ENCODE peak calls at places on chromosome 6, in four cellular contexts. Q is CD8-positive, alpha-beta memory T cell; P is MCF 10A; V is brain pericyte. Z is an unnamed sample.

GRCh38 chr6:163021054-163021453 is 293.3 kb downstream of the PACRG start:
- DNase-seq in Q (no peak), P (no peak), V (no peak), Z (no peak)

GRCh38 chr6:168371989-168372711 is 52.6 kb upstream of the DACT2 start:
- DNase-seq in Q (no peak), P (no peak), V (no peak), Z (no peak)

GRCh38 chr6:28597217-28597835 is 71.6 kb downstream of the GPX5 start:
- DNase-seq in Q (no peak), P (peak; percentile 73), V (no peak), Z (peak; percentile 71)

GRCh38 chr6:157150076-157150475 is 173.2 kb downstream of the TMEM242 start:
- DNase-seq in Q (no peak), P (no peak), V (no peak), Z (no peak)

GRCh38 chr6:44219053-44219814 is 2.5 kb downstream of the MYMX start:
- DNase-seq in Q (peak; percentile 17), P (no peak), V (no peak), Z (no peak)

GRCh38 chr6:1558388-1558787 is 51.3 kb upstream of the FOXC1 start:
- DNase-seq in Q (no peak), P (no peak), V (no peak), Z (no peak)

GRCh38 chr6:89411269-89412070 is 603 bp downstream of the RRAGD start:
- DNase-seq in Q (peak; percentile 23), P (no peak), V (no peak), Z (peak; percentile 6)

GRCh38 chr6:101490857-101491256 is 97.3 kb downstream of the GRIK2 start:
- DNase-seq in Q (no peak), P (peak; percentile 17), V (no peak), Z (peak; percentile 18)

GRCh38 chr6:155110721-155111120 is 115.6 kb downstream of the TIAM2 start:
- DNase-seq in Q (no peak), P (no peak), V (no peak), Z (no peak)

GRCh38 chr6:125994659-125995488 is 8.5 kb downstream of the TRMT11 start:
- DNase-seq in Q (no peak), P (no peak), V (no peak), Z (no peak)

GRCh38 chr6:85714893-85715530 is 72.3 kb upstream of the SYNCRIP start:
- DNase-seq in Q (no peak), P (no peak), V (no peak), Z (no peak)

GRCh38 chr6:160068346-160068745 is 53.3 kb upstream of the SLC22A1 start:
- DNase-seq in Q (no peak), P (no peak), V (no peak), Z (no peak)

GRCh38 chr6:55694148-55694547 is 115.2 kb upstream of the HMGCLL1 start:
- DNase-seq in Q (no peak), P (peak; percentile 29), V (peak; percentile 75), Z (peak; percentile 19)

GRCh38 chr6:37698264-37699137 is 818 bp upstream of the MDGA1 start:
- DNase-seq in Q (peak; percentile 71), P (peak; percentile 29), V (no peak), Z (no peak)

GRCh38 chr6:107715523-107716321 is 108.4 kb downstream of the SCML4 start:
- DNase-seq in Q (peak; percentile 42), P (no peak), V (no peak), Z (no peak)

GRCh38 chr6:131398176-131398575 is 174.8 kb upstream of the ARG1 start:
- DNase-seq in Q (no peak), P (no peak), V (no peak), Z (no peak)

GRCh38 chr6:22892452-22892851 is 323.1 kb downstream of the HDGFL1 start:
- DNase-seq in Q (no peak), P (peak; percentile 89), V (peak; percentile 30), Z (peak; percentile 97)

GRCh38 chr6:26351544-26351953 is 13.4 kb upstream of the BTN3A2 start:
- DNase-seq in Q (no peak), P (peak; percentile 90), V (peak; percentile 57), Z (peak; percentile 97)

GRCh38 chr6:135920689-135921088 is 69.2 kb downstream of the PDE7B start:
- DNase-seq in Q (no peak), P (no peak), V (no peak), Z (no peak)

GRCh38 chr6:159415540-159415939 is 246.3 kb downstream of the FNDC1 start:
- DNase-seq in Q (no peak), P (no peak), V (no peak), Z (no peak)

GRCh38 chr6:30555428-30556005 is 772 bp downstream of the GNL1 start:
- DNase-seq in Q (no peak), P (peak; percentile 11), V (peak; percentile 12), Z (no peak)

GRCh38 chr6:71533939-71534379 is 245.3 kb downstream of the OGFRL1 start:
- DNase-seq in Q (no peak), P (peak; percentile 42), V (no peak), Z (no peak)

GRCh38 chr6:130885392-130886192 is 58.4 kb downstream of the SMLR1 start:
- DNase-seq in Q (peak; percentile 70), P (peak; percentile 85), V (peak; percentile 44), Z (peak; percentile 19)

GRCh38 chr6:170137911-170138910 is 152.7 kb downstream of the DLL1 start:
- DNase-seq in Q (no peak), P (no peak), V (no peak), Z (no peak)

GRCh38 chr6:53295176-53295575 is 53.6 kb downstream of the ELOVL5 start:
- DNase-seq in Q (no peak), P (no peak), V (no peak), Z (no peak)

GRCh38 chr6:2979819-2980464 is 8.6 kb upstream of the SERPINB6 start:
- DNase-seq in Q (no peak), P (no peak), V (no peak), Z (peak; percentile 36)

GRCh38 chr6:70398783-70399730 is 14.3 kb upstream of the FAM135A start:
- DNase-seq in Q (no peak), P (peak; percentile 77), V (no peak), Z (peak; percentile 98)

GRCh38 chr6:155216312-155217028 is 47.3 kb upstream of the CLDN20 start:
- DNase-seq in Q (no peak), P (no peak), V (no peak), Z (no peak)

GRCh38 chr6:69796081-69796626 is 656 bp downstream of the LMBRD1 start:
- DNase-seq in Q (peak; percentile 75), P (peak; percentile 71), V (peak; percentile 17), Z (peak; percentile 88)

GRCh38 chr6:15256538-15257222 is 10.8 kb downstream of the JARID2 start:
- DNase-seq in Q (no peak), P (no peak), V (no peak), Z (no peak)

GRCh38 chr6:143677891-143678737 is at the start of gene PHACTR2:
- DNase-seq in Q (peak; percentile 25), P (peak; percentile 75), V (peak; percentile 31), Z (peak; percentile 63)

GRCh38 chr6:71419954-71420692 is 131.5 kb downstream of the OGFRL1 start:
- DNase-seq in Q (no peak), P (peak; percentile 32), V (no peak), Z (no peak)

GRCh38 chr6:83518946-83519489 is 6.7 kb downstream of the PRSS35 start:
- DNase-seq in Q (no peak), P (peak; percentile 11), V (no peak), Z (no peak)

GRCh38 chr6:30074331-30075093 is 1.1 kb downstream of the RNF39 start:
- DNase-seq in Q (no peak), P (peak; percentile 65), V (no peak), Z (peak; percentile 25)

GRCh38 chr6:32108094-32108627 is 977 bp downstream of the TNXB start:
- DNase-seq in Q (no peak), P (peak; percentile 56), V (no peak), Z (no peak)

GRCh38 chr6:151974061-151974617 is 166.7 kb downstream of the ESR1 start:
- DNase-seq in Q (no peak), P (no peak), V (no peak), Z (no peak)

GRCh38 chr6:20564269-20564668 is 30.0 kb downstream of the CDKAL1 start:
- DNase-seq in Q (peak; percentile 8), P (peak; percentile 17), V (no peak), Z (no peak)

GRCh38 chr6:12957321-12958051 is 240.9 kb downstream of the PHACTR1 start:
- DNase-seq in Q (peak; percentile 5), P (peak; percentile 52), V (peak; percentile 20), Z (peak; percentile 32)